ENCODE peak calls at places on chromosomes 4 and X, in eight cellular contexts. K, P, T, F, H, A, Z and C are unnamed samples.
A peak's percentile ranks its signal among the peaks of the same experiment; 100 is the strongest.

GRCh38 chrX:81202413-81202794 is 502 bp downstream of the SH3BGRL start:
- DNase-seq in K (no peak), F (no peak), H (no peak), T (no peak), P (no peak), Z (peak; percentile 6), A (no peak), C (no peak)

GRCh38 chrX:19674041-19674769 is 158.9 kb upstream of the MAP3K15 start:
- DNase-seq in H (no peak), T (no peak), F (no peak), A (no peak), P (no peak), K (no peak), Z (no peak), C (no peak)

GRCh38 chr4:72432282-72432681 is 136.7 kb downstream of the ADAMTS3 start:
- DNase-seq in T (no peak), F (no peak), Z (peak; percentile 19), P (no peak), K (no peak), H (no peak), A (no peak), C (no peak)

GRCh38 chr4:74111990-74112389 is 13.0 kb upstream of the CXCL2 start:
- DNase-seq in F (no peak), K (no peak), T (no peak), Z (peak; percentile 94), H (no peak), A (no peak), P (no peak), C (no peak)

GRCh38 chrX:95893632-95894031 is 791.0 kb upstream of the DIAPH2 start:
- DNase-seq in H (no peak), P (no peak), F (no peak), Z (no peak), T (no peak), K (no peak), A (no peak), C (no peak)

GRCh38 chrX:21487832-21488231 is 113.6 kb downstream of the CNKSR2 start:
- DNase-seq in H (no peak), F (no peak), Z (no peak), P (no peak), A (no peak), K (no peak), T (no peak), C (no peak)

GRCh38 chrX:110086916-110087484 is 84.1 kb downstream of the TMEM164 start:
- DNase-seq in K (no peak), P (no peak), H (no peak), F (no peak), Z (peak; percentile 70), T (no peak), A (no peak), C (no peak)

GRCh38 chr4:153541426-153542096 is 75.4 kb downstream of the TMEM131L start:
- DNase-seq in P (no peak), Z (peak; percentile 49), A (no peak), T (no peak), K (no peak), F (no peak), H (no peak), C (no peak)

GRCh38 chrX:119692241-119693031 is 532 bp downstream of the SEPTIN6 start:
- DNase-seq in K (peak; percentile 57), F (peak; percentile 39), T (peak; percentile 28), P (no peak), H (no peak), Z (peak; percentile 4), A (peak; percentile 27), C (peak; percentile 28)

GRCh38 chrX:55143621-55144020 is 54.8 kb downstream of the PAGE2 start:
- DNase-seq in F (no peak), H (no peak), P (no peak), T (no peak), K (no peak), A (no peak), Z (no peak), C (no peak)

GRCh38 chr4:4780634-4781287 is 78.7 kb upstream of the MSX1 start:
- DNase-seq in T (no peak), Z (no peak), A (no peak), P (no peak), H (no peak), F (no peak), K (no peak), C (no peak)

GRCh38 chr4:182925298-182925738 is 8.1 kb upstream of the DCTD start:
- DNase-seq in H (no peak), F (peak; percentile 48), P (peak; percentile 38), Z (peak; percentile 70), K (peak; percentile 63), A (no peak), T (peak; percentile 72), C (peak; percentile 66)

GRCh38 chr4:26468283-26468949 is 21.9 kb downstream of the CCKAR start:
- DNase-seq in Z (no peak), H (no peak), T (no peak), F (no peak), K (no peak), A (no peak), P (no peak), C (no peak)